ENCODE peak calls at places on chromosomes 7 and 10, in four cellular contexts. One of them, this sample, is unnamed.

GRCh38 chr7:128259131-128260056 is 18.3 kb downstream of the LEP start:
- DNase-seq in fibroblast of villous mesenchyme: peak
- DNase-seq in cardiac fibroblast: peak
- DNase-seq in heart left ventricle: no peak
- DNase-seq in this sample: no peak

GRCh38 chr7:131513245-131514061 is 43.0 kb downstream of the PODXL start:
- DNase-seq in fibroblast of villous mesenchyme: peak
- DNase-seq in cardiac fibroblast: peak
- DNase-seq in heart left ventricle: peak
- DNase-seq in this sample: peak

GRCh38 chr7:4748267-4748666 is 27.2 kb upstream of the AP5Z1 start:
- DNase-seq in fibroblast of villous mesenchyme: peak
- DNase-seq in cardiac fibroblast: no peak
- DNase-seq in heart left ventricle: no peak
- DNase-seq in this sample: no peak

GRCh38 chr10:133336131-133337078 is at the start of gene CALY:
- DNase-seq in cardiac fibroblast: no peak
- DNase-seq in heart left ventricle: no peak
- DNase-seq in fibroblast of villous mesenchyme: no peak
- DNase-seq in this sample: no peak

GRCh38 chr10:108567899-108568752 is 1355.2 kb downstream of the XPNPEP1 start:
- DNase-seq in heart left ventricle: no peak
- DNase-seq in cardiac fibroblast: no peak
- DNase-seq in fibroblast of villous mesenchyme: no peak
- DNase-seq in this sample: no peak

GRCh38 chr7:70392282-70392681 is 739.7 kb upstream of the GALNT17 start:
- DNase-seq in cardiac fibroblast: peak
- DNase-seq in heart left ventricle: no peak
- DNase-seq in fibroblast of villous mesenchyme: peak
- DNase-seq in this sample: no peak

GRCh38 chr10:131885391-131886165 is 15.2 kb upstream of the PPP2R2D start:
- DNase-seq in fibroblast of villous mesenchyme: peak
- DNase-seq in heart left ventricle: peak
- DNase-seq in cardiac fibroblast: peak
- DNase-seq in this sample: no peak

GRCh38 chr10:46545861-46546590 is 10.4 kb downstream of the GPRIN2 start:
- DNase-seq in heart left ventricle: no peak
- DNase-seq in cardiac fibroblast: no peak
- DNase-seq in fibroblast of villous mesenchyme: no peak
- DNase-seq in this sample: no peak

GRCh38 chr7:28292826-28293528 is 112.4 kb upstream of the JAZF1 start:
- DNase-seq in cardiac fibroblast: no peak
- DNase-seq in heart left ventricle: no peak
- DNase-seq in fibroblast of villous mesenchyme: no peak
- DNase-seq in this sample: no peak

GRCh38 chr10:7045891-7046599 is 364.8 kb downstream of the SFMBT2 start:
- DNase-seq in heart left ventricle: no peak
- DNase-seq in fibroblast of villous mesenchyme: no peak
- DNase-seq in cardiac fibroblast: no peak
- DNase-seq in this sample: no peak

GRCh38 chr10:88064608-88065383 is 201.4 kb downstream of the PTEN start:
- DNase-seq in cardiac fibroblast: peak
- DNase-seq in fibroblast of villous mesenchyme: peak
- DNase-seq in heart left ventricle: peak
- DNase-seq in this sample: no peak

GRCh38 chr7:64308019-64308275 is 5.8 kb upstream of the ZNF736 start:
- DNase-seq in heart left ventricle: no peak
- DNase-seq in fibroblast of villous mesenchyme: no peak
- DNase-seq in cardiac fibroblast: no peak
- DNase-seq in this sample: no peak
- H3K4me3 ChIP-seq in heart left ventricle: peak
- H3K4me3 ChIP-seq in fibroblast of villous mesenchyme: peak
- H3K4me3 ChIP-seq in cardiac fibroblast: no peak
- H3K4me3 ChIP-seq in this sample: peak

GRCh38 chr10:126392068-126392467 is 3.8 kb upstream of the ADAM12 start:
- DNase-seq in fibroblast of villous mesenchyme: no peak
- DNase-seq in heart left ventricle: no peak
- DNase-seq in cardiac fibroblast: no peak
- DNase-seq in this sample: no peak

GRCh38 chr10:126391162-126391880 is 3.0 kb upstream of the ADAM12 start:
- DNase-seq in fibroblast of villous mesenchyme: peak
- DNase-seq in cardiac fibroblast: peak
- DNase-seq in heart left ventricle: no peak
- DNase-seq in this sample: no peak

GRCh38 chr10:126390324-126390723 is 2.0 kb upstream of the ADAM12 start:
- DNase-seq in cardiac fibroblast: no peak
- DNase-seq in heart left ventricle: no peak
- DNase-seq in fibroblast of villous mesenchyme: no peak
- DNase-seq in this sample: no peak

GRCh38 chr10:126387041-126387908 is 1.0 kb downstream of the ADAM12 start:
- DNase-seq in cardiac fibroblast: peak
- DNase-seq in fibroblast of villous mesenchyme: peak
- DNase-seq in heart left ventricle: peak
- DNase-seq in this sample: no peak

DNA sequence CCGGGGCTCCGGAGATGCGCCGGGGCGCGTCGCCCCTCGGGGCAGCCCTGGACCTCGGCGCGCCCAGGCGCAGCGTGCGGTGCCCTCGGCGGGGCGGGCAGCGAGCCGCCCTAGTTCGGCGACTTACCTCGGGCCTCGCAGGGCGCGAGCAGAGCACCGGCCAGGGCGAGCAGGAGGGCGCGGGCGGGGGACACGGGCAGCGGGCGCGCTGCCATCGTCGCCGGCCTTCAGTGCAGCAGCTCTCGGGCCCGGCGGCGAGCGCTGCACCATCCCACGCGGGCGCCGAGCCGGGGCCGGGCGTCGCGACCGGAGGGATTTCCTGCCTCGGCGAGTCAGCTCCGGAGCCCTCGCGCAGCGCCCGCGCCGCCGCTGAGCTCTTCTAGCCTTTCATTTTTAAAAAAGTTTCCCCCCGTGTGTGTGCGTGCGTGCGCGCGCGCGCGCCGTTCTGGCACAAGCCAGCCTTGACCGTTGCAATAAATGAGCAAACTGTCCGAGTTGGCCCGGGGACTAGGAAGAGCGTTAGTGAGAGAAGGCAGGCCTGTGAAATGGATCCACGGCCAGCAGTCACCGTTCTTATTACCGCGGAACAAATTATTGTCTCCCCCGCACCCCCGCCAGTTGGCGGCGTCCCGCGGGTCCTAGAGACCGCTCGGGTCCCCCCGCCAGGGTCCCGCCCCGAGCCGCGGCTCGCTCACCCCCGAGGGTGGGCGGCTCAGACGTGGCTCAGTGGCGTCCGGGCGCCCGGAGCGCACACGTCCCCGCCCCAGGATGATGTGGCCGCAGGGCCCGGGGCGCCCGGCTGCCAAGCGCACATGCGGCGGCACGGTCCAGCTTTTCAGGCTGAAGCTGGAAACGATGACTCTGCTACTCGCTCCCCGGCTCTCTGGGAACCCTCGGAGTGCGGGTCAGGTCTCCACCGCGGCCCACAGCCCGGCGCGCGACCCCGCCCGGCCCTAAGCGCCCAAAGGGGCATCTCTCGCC is at the start of gene ADAM12:
- DNase-seq in fibroblast of villous mesenchyme: peak
- DNase-seq in heart left ventricle: peak
- DNase-seq in cardiac fibroblast: peak
- DNase-seq in this sample: no peak
- H3K4me3 ChIP-seq in fibroblast of villous mesenchyme: peak
- H3K4me3 ChIP-seq in heart left ventricle: peak
- H3K4me3 ChIP-seq in cardiac fibroblast: peak
- H3K4me3 ChIP-seq in this sample: peak

GRCh38 chr10:43695730-43696129 is 47.0 kb upstream of the ZNF32 start:
- DNase-seq in cardiac fibroblast: no peak
- DNase-seq in fibroblast of villous mesenchyme: no peak
- DNase-seq in heart left ventricle: no peak
- DNase-seq in this sample: no peak
- H3K4me3 ChIP-seq in cardiac fibroblast: no peak
- H3K4me3 ChIP-seq in fibroblast of villous mesenchyme: no peak
- H3K4me3 ChIP-seq in heart left ventricle: no peak
- H3K4me3 ChIP-seq in this sample: no peak

GRCh38 chr7:54985405-54986360 is 33.1 kb upstream of the EGFR start:
- DNase-seq in cardiac fibroblast: peak
- DNase-seq in heart left ventricle: no peak
- DNase-seq in fibroblast of villous mesenchyme: peak
- DNase-seq in this sample: peak
- H3K4me3 ChIP-seq in cardiac fibroblast: no peak
- H3K4me3 ChIP-seq in heart left ventricle: no peak
- H3K4me3 ChIP-seq in fibroblast of villous mesenchyme: no peak
- H3K4me3 ChIP-seq in this sample: no peak

GRCh38 chr7:95546647-95547046 is 49.7 kb downstream of the PDK4 start:
- DNase-seq in heart left ventricle: no peak
- DNase-seq in cardiac fibroblast: no peak
- DNase-seq in fibroblast of villous mesenchyme: no peak
- DNase-seq in this sample: no peak
- H3K4me3 ChIP-seq in heart left ventricle: no peak
- H3K4me3 ChIP-seq in cardiac fibroblast: no peak
- H3K4me3 ChIP-seq in fibroblast of villous mesenchyme: no peak
- H3K4me3 ChIP-seq in this sample: no peak

GRCh38 chr7:27203964-27204594 is 4.2 kb upstream of the HOXA13 start:
- DNase-seq in fibroblast of villous mesenchyme: peak
- DNase-seq in heart left ventricle: no peak
- DNase-seq in cardiac fibroblast: no peak
- DNase-seq in this sample: no peak
- H3K4me3 ChIP-seq in fibroblast of villous mesenchyme: peak
- H3K4me3 ChIP-seq in heart left ventricle: no peak
- H3K4me3 ChIP-seq in cardiac fibroblast: no peak
- H3K4me3 ChIP-seq in this sample: no peak

DNA sequence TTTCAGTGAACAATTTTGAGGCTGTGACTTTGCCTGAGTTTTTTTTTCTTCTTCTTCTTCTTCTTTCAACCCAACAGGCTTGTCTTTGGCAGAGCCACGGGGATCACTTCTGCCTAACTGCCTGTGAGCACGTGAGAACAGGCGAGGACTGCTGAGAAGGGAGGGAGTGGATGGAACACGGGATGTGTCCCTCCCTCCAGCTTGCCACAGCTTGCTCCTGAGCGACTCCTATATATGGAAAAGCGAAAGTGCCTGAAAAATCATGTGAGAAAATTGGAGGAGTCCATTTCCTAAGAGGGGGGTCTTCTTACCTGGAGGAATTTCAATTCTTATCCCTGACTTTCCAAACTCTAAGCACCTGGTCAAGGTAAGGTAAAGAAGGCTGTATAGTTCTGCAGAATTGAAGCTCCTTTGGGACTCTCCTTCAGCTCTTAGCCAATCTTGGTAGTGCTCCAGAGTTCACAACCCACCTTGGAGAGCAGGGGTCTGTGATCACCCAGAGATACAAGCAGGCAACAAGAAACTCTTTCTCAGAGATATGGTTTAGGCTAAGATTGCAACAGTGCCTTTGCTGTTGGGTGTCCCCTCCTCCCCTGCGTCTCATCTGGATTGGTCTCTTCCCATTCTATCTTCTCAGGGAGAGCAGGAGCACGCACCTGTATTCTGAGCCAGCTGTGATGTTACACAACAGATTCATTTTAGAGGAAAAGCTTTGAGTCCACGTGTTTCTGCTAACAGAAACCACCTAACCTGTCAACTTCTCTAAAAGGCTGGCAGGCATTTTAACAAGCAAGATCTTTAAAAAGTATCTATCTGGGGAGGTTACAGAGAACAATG is at the start of gene MAT1A:
- DNase-seq in fibroblast of villous mesenchyme: peak
- DNase-seq in cardiac fibroblast: peak
- DNase-seq in heart left ventricle: no peak
- DNase-seq in this sample: no peak
- H3K4me3 ChIP-seq in fibroblast of villous mesenchyme: no peak
- H3K4me3 ChIP-seq in cardiac fibroblast: no peak
- H3K4me3 ChIP-seq in heart left ventricle: no peak
- H3K4me3 ChIP-seq in this sample: no peak

This sample was measured in kidney epithelial cell.